ENCODE peak calls at places on chromosome 18, in five cellular contexts. B, D, I, L and U are unnamed samples.

GRCh38 chr18:31040982-31041345 is 1.6 kb downstream of the DSC3 start:
- DNase-seq in I (no peak), L (no peak), B (peak), D (no peak), U (peak)

GRCh38 chr18:58813090-58813489 is 51.6 kb upstream of the ZNF532 start:
- DNase-seq in L (no peak), D (no peak), I (no peak), B (no peak), U (no peak)

GRCh38 chr18:26468931-26469340 is 79.4 kb downstream of the KCTD1 start:
- DNase-seq in I (no peak), L (no peak), D (peak), B (peak), U (peak)

GRCh38 chr18:24071779-24072178 is 57.2 kb downstream of the TTC39C start:
- DNase-seq in D (no peak), I (no peak), B (no peak), L (no peak), U (no peak)

GRCh38 chr18:8662574-8663255 is 42.6 kb upstream of the MTCL1 start:
- DNase-seq in I (no peak), B (peak), L (no peak), D (no peak), U (no peak)

GRCh38 chr18:29882620-29883019 is 1159.9 kb downstream of the DSC3 start:
- DNase-seq in D (no peak), B (no peak), I (no peak), L (no peak), U (no peak)

GRCh38 chr18:154151-154550 is 4.2 kb upstream of the USP14 start:
- DNase-seq in B (no peak), I (no peak), D (no peak), L (no peak), U (no peak)

GRCh38 chr18:23648930-23649622 is 13.6 kb downstream of the ANKRD29 start:
- DNase-seq in L (no peak), D (no peak), B (no peak), I (no peak), U (no peak)